ENCODE peak calls at places on chromosomes 5 and 9, in six cellular contexts. L is A549, D is stomach, K is SK-N-SH, P is transverse colon, F is ovary. W is an unnamed sample. For H3K9me3, the result is how much of the 10 kb centered on the place peaks cover.

GRCh38 chr5:36948041-36948440 is 71.5 kb downstream of the NIPBL start:
- DNase-seq in F (no peak), P (no peak), D (no peak), L (no peak), K (no peak), W (no peak)

GRCh38 chr5:181052928-181053759 is 13.1 kb downstream of the BTNL9 start:
- DNase-seq in K (peak), F (peak), L (no peak), D (no peak), P (peak), W (no peak)

GRCh38 chr5:86596476-86596875 is 21.3 kb upstream of the COX7C start:
- DNase-seq in P (no peak), L (no peak), D (no peak), K (no peak), F (no peak), W (no peak)

GRCh38 chr5:79069488-79070001 is at the start of the genes BHMT2 and DMGDH:
- DNase-seq in L (no peak), D (no peak), F (peak), K (peak), P (peak), W (peak)

GRCh38 chr5:132812949-132813598 is at the start of gene SOWAHA:
- DNase-seq in K (no peak), F (peak), D (peak), L (no peak), P (peak), W (peak)

GRCh38 chr9:72602629-72603028 is 81.2 kb downstream of the TMC1 start:
- DNase-seq in K (no peak), F (no peak), L (no peak), D (no peak), P (no peak), W (no peak)

GRCh38 chr5:59640411-59640810 is 253.1 kb downstream of the PDE4D start:
- DNase-seq in F (no peak), K (no peak), D (no peak), P (no peak), L (no peak), W (no peak)

GRCh38 chr5:79901631-79902030 is 89.4 kb downstream of the MTX3 start:
- DNase-seq in P (no peak), D (no peak), F (no peak), K (no peak), L (no peak), W (no peak)

GRCh38 chr9:14423816-14424261 is 109.9 kb upstream of the NFIB start:
- DNase-seq in D (no peak), P (no peak), F (no peak), L (no peak), K (no peak), W (no peak)

GRCh38 chr5:127827451-127827850 is 124.3 kb downstream of the CCDC192 start:
- DNase-seq in L (no peak), P (no peak), K (no peak), F (no peak), D (no peak), W (no peak)

GRCh38 chr9:76690575-76691370 is 73.5 kb upstream of the PCA3 start:
- DNase-seq in K (no peak), L (no peak), F (no peak), P (no peak), D (no peak), W (no peak)

GRCh38 chr9:9901624-9902023 is 711.2 kb downstream of the PTPRD start:
- DNase-seq in D (no peak), K (no peak), F (no peak), P (no peak), L (no peak), W (no peak)

GRCh38 chr9:17251100-17251499 is 116.3 kb downstream of the CNTLN start:
- DNase-seq in F (no peak), K (no peak), P (no peak), L (no peak), D (no peak), W (no peak)

GRCh38 chr9:105330201-105330600 is 85.8 kb downstream of the SLC44A1 start:
- DNase-seq in D (no peak), P (no peak), F (no peak), K (no peak), L (no peak), W (no peak)

GRCh38 chr9:111924281-111924680 is 27.7 kb downstream of the UGCG start:
- DNase-seq in P (no peak), L (no peak), K (no peak), F (no peak), D (no peak), W (no peak)

GRCh38 chr9:124960409-124960752 is 19.5 kb upstream of the GOLGA1 start:
- DNase-seq in L (peak), K (no peak), F (no peak), D (no peak), P (no peak), W (no peak)

GRCh38 chr5:178423431-178423830 is 166.8 kb downstream of the COL23A1 start:
- DNase-seq in F (no peak), P (no peak), D (no peak), L (no peak), K (peak), W (no peak)

GRCh38 chr5:178428341-178429155 is 161.6 kb downstream of the COL23A1 start:
- DNase-seq in D (peak), P (no peak), K (peak), L (no peak), F (no peak), W (no peak)

GRCh38 chr5:178424141-178424855 is 165.9 kb downstream of the COL23A1 start:
- DNase-seq in P (no peak), K (peak), F (no peak), D (no peak), L (no peak), W (no peak)

GRCh38 chr5:178426326-178427130 is 163.7 kb downstream of the COL23A1 start:
- DNase-seq in D (no peak), L (no peak), F (no peak), P (no peak), K (peak), W (no peak)

GRCh38 chr5:178425621-178426068 is 164.5 kb downstream of the COL23A1 start:
- DNase-seq in D (no peak), P (no peak), K (peak), F (no peak), L (no peak), W (no peak)
- H3K9me3 ChIP-seq in D (under half), P (under half), K (under half), F (under half), L (under half), W (under half)

GRCh38 chr5:171387255-171387969 is at the start of gene NPM1:
- DNase-seq in L (peak), K (peak), F (peak), P (peak), D (peak), W (peak)
- TF ChIP-seq EP300 in L (no peak), K (no peak), F (peak), P (no peak), D (no peak), W (no peak)

DNA sequence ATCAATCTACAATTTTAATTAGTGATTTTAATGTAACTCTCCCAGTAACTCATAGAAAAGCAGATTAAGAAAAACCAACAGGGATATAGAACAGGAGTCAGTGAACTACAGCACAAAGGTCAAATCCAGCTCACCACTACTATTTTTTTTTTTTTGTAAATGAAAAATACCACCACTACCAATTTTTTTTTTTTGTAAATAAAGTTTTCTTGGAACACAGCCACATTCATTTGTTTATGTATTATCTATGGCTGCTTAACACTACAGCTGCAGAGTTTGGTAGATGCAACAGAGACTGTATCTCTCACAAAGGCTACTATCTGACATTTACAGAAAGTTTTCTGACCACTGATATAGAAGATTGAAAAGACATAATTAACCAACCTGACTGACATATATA is 11.7 kb downstream of the ZNF510 start:
- DNase-seq in D (no peak), F (no peak), L (no peak), P (no peak), K (no peak), W (no peak)
- H3K9me3 ChIP-seq in D (half or more), F (half or more), L (half or more), P (half or more), K (half or more), W (under half)

DNA sequence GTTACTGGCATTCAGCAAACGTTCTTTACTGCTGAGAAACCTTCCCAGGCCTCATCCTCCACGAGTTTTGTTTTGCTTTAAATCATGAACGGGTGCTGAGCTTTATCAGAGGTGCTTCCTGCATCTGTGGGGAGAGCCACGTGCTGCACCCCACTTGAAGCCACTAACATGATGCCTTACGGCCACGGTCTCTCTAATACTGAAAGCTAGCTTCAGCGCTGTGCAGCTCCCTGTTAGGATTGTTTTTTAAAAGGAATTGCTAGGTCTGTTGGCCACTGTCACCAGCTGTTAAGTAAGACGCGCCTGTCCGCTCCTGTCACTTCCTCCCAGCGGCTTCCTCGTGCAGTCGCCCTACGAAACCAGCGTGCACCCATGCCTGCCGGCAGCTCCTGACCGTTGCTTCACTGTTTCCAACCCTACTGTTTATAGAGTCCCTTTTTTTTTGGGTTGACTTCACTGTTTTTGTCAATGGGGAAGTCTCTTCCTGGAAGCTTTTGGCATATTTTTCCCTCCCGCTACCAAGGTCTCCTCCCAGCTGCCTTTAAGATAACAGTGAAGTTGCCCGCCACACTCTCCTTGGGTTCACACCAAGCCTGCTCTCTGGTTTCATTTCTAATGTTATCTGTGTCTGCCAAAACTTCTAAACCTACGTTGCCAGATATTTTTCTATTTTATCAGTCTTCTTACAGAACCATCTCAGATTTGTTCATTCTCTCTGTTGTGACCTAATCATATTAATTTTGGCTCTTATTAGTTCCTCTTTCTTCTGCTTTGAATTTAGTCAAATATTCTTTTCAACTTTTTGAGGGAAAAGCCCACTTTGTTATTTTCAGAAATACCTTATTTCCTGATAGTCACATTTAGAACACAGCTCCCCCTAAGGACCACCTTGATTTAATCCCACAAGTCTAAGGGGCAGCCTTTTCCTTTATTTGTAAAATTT is 20.2 kb downstream of the LPCAT1 start:
- DNase-seq in K (no peak), P (peak), F (no peak), L (no peak), D (peak), W (no peak)
- TF ChIP-seq EP300 in K (no peak), P (no peak), F (no peak), L (no peak), D (no peak), W (no peak)

GRCh38 chr9:101417977-101418376 is 17.6 kb downstream of the ALDOB start:
- DNase-seq in L (no peak), D (no peak), K (no peak), F (no peak), P (no peak), W (no peak)

GRCh38 chr9:101419863-101420262 is 15.7 kb downstream of the ALDOB start:
- DNase-seq in K (no peak), D (no peak), P (no peak), L (no peak), F (no peak), W (no peak)

GRCh38 chr9:101418518-101419111 is 17.0 kb downstream of the ALDOB start:
- DNase-seq in F (no peak), L (no peak), D (no peak), P (no peak), K (no peak), W (no peak)

GRCh38 chr9:101415578-101415977 is 16.9 kb downstream of the ZNF189 start:
- DNase-seq in F (no peak), K (no peak), L (no peak), D (no peak), P (no peak), W (no peak)

GRCh38 chr9:101417389-101417788 is 18.2 kb downstream of the ALDOB start:
- DNase-seq in K (no peak), P (no peak), F (no peak), L (no peak), D (no peak), W (no peak)
- H3K9me3 ChIP-seq in K (under half), P (under half), F (under half), L (under half), D (under half), W (under half)

GRCh38 chr9:129611302-129611800 is 9.6 kb downstream of the C9orf50 start:
- DNase-seq in L (no peak), D (no peak), K (no peak), F (no peak), P (no peak), W (no peak)

GRCh38 chr9:129609486-129610192 is 11.3 kb downstream of the C9orf50 start:
- DNase-seq in F (peak), K (peak), P (peak), L (peak), D (peak), W (no peak)

GRCh38 chr9:129610193-129610472 is 10.8 kb downstream of the C9orf50 start:
- DNase-seq in F (no peak), D (no peak), L (no peak), K (peak), P (no peak), W (no peak)

GRCh38 chr9:129612123-129612522 is 8.8 kb downstream of the C9orf50 start:
- DNase-seq in F (no peak), K (no peak), P (no peak), L (no peak), D (no peak), W (no peak)

DNA sequence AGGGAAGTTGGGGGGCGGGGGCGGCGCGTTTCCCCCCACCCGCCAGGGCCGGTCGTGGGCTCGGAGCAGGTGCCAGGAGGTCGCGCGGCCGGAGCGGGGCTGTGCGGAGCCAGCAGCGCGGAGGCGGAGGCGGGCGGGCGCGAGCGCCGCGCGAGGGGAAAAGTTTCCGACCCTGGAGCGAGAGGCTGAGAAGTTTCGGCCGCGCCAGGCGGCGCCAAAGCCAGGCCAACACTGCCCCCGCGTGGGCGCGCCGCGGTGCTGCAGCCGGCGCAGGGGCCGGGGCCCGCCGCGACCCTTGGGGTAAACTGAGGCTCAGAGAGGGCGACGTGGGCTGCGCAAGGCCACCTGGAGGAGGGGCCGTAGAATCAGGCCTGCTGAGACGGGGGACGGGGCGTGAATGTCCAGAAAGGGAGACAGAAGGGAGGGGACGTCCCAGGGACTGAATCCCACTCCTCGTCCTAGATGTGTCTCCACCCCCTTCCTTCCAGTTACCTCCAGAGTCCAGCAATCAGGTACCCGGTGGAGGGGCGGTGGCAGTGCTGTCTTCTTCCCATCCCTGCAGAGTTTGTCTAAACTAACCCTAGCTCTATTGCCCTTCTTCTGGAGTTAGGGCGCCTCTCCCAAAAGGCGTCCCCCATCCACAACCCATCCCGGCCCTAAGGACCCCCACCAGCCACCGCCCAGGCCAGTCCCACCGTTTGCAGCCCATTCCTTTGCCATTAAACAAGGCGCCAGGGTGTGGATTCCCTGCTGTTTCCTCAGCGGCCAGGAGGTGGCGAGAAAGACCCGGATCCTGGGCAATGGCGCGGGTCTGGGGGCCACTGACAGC is 10.2 kb downstream of the C9orf50 start:
- DNase-seq in P (peak), D (peak), L (peak), K (peak), F (peak), W (peak)
- TF ChIP-seq EP300 in P (no peak), D (no peak), L (no peak), K (no peak), F (no peak), W (no peak)